ENCODE peak calls at places on chromosomes 2 and 18, in nine cellular contexts. G is IMR-90, E is epithelial cell of esophagus, X is A549, A is GM13977, U is fibroblast of lung, M is mucosa of descending colon, Z is HepG2, I is fibroblast of mammary gland. L is an unnamed sample.

GRCh38 chr18:40897884-40898283 is 1057.2 kb upstream of the PIK3C3 start:
- DNase-seq in X (no peak), G (no peak), A (no peak), E (peak), M (no peak), I (no peak), U (no peak), Z (no peak), L (no peak)

GRCh38 chr2:62824378-62824777 is 118.9 kb downstream of the EHBP1 start:
- DNase-seq in G (no peak), Z (no peak), M (no peak), A (no peak), X (no peak), I (no peak), E (no peak), U (no peak), L (no peak)

GRCh38 chr2:180254872-180255271 is 247.8 kb upstream of the CWC22 start:
- DNase-seq in M (no peak), I (no peak), G (no peak), A (no peak), Z (peak), U (no peak), E (no peak), X (no peak), L (no peak)

GRCh38 chr2:85723707-85724360 is 29.7 kb downstream of the GNLY start:
- DNase-seq in A (no peak), G (peak), I (peak), X (no peak), Z (no peak), U (no peak), M (no peak), E (no peak), L (no peak)

GRCh38 chr2:166135152-166135848 is 7.5 kb upstream of the SCN1A start:
- DNase-seq in X (no peak), I (no peak), A (no peak), U (no peak), E (no peak), M (no peak), Z (peak), G (no peak), L (no peak)

GRCh38 chr2:240302933-240303332 is 132.5 kb upstream of the GPC1 start:
- DNase-seq in Z (no peak), A (no peak), U (no peak), I (no peak), E (no peak), M (no peak), X (no peak), G (no peak), L (no peak)

GRCh38 chr2:20998972-20999905 is 44.6 kb downstream of the APOB start:
- DNase-seq in E (no peak), I (no peak), G (no peak), M (no peak), U (no peak), A (no peak), Z (peak), X (no peak), L (no peak)

GRCh38 chr18:5975111-5975622 is 79.8 kb upstream of the TMEM200C start:
- DNase-seq in Z (no peak), M (no peak), E (no peak), G (peak), X (no peak), U (peak), A (peak), I (peak), L (no peak)

GRCh38 chr2:223586261-223586660 is 15.9 kb downstream of the SCG2 start:
- DNase-seq in U (peak), E (peak), M (no peak), X (no peak), G (peak), I (peak), Z (no peak), A (no peak), L (no peak)

GRCh38 chr2:134120718-134121630 is 132.9 kb upstream of the MGAT5 start:
- DNase-seq in Z (no peak), G (peak), M (peak), I (peak), X (no peak), U (peak), E (peak), A (peak), L (peak)

GRCh38 chr2:182368446-182368845 is 58.4 kb downstream of the PDE1A start:
- DNase-seq in U (peak), E (peak), I (peak), A (no peak), G (peak), X (no peak), M (no peak), Z (no peak), L (no peak)

GRCh38 chr2:155815275-155815674 is 517.2 kb downstream of the NR4A2 start:
- DNase-seq in X (no peak), E (no peak), U (no peak), Z (no peak), I (no peak), A (no peak), G (no peak), M (no peak), L (no peak)

GRCh38 chr2:240350006-240350355 is 85.5 kb upstream of the GPC1 start:
- DNase-seq in U (no peak), E (no peak), Z (no peak), I (no peak), M (no peak), G (no peak), X (no peak), A (no peak), L (no peak)

GRCh38 chr2:70922591-70923234 is 13.0 kb upstream of the ATP6V1B1 start:
- DNase-seq in M (no peak), U (no peak), Z (no peak), G (no peak), A (no peak), X (no peak), E (no peak), I (no peak), L (peak)

GRCh38 chr18:67467188-67467587 is 49.3 kb downstream of the DSEL start:
- DNase-seq in X (no peak), M (no peak), I (no peak), Z (no peak), A (no peak), G (no peak), E (no peak), U (no peak), L (no peak)

GRCh38 chr2:38534746-38535403 is 67.9 kb downstream of the HNRNPLL start:
- DNase-seq in Z (no peak), X (no peak), M (peak), G (no peak), A (no peak), E (no peak), U (peak), I (peak), L (no peak)

GRCh38 chr2:217090024-217090473 is 230.2 kb upstream of the TNP1 start:
- DNase-seq in Z (no peak), M (no peak), X (no peak), E (no peak), I (peak), U (peak), G (peak), A (peak), L (no peak)

GRCh38 chr2:188966079-188966571 is 8.0 kb upstream of the COL3A1 start:
- DNase-seq in I (peak), E (no peak), M (no peak), X (no peak), Z (no peak), U (peak), G (no peak), A (no peak), L (no peak)

GRCh38 chr2:219490186-219490585 is 8.5 kb upstream of the GMPPA start:
- DNase-seq in U (no peak), I (no peak), A (no peak), M (no peak), X (no peak), G (no peak), Z (no peak), E (no peak), L (no peak)
- TF ChIP-seq CTCF in U (no peak), I (peak), A (no peak), M (no peak), X (no peak), G (peak), Z (peak), E (no peak), L (no peak)

GRCh38 chr18:48951448-48952286 is 902 bp upstream of the SMAD7 start:
- DNase-seq in E (peak), U (peak), I (peak), X (no peak), Z (peak), A (peak), G (peak), M (peak), L (peak)
- TF ChIP-seq CTCF in E (peak), U (no peak), I (no peak), X (no peak), Z (peak), A (peak), G (peak), M (no peak), L (no peak)

DNA sequence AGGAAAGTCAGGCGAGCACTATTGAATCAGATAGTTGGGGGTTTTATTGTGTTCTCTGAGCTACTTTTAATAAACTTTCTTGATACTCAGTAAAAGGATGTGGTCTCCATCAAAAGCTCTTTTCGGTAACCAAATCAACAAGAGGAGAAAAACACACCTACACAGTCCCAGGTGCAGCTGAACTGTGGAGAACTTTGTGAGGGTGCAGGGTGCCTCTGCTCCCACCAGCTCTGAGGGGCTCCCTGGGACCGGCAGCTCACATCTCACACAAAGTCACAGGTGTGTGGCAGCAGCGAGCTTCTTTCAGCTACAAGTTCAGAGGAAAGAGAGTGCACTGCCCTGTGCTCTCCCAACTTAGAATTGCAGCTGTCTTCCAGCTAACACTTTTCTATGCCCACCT is 650.4 kb downstream of the RNF144A start:
- DNase-seq in G (no peak), I (no peak), M (peak), A (no peak), U (no peak), E (no peak), X (no peak), Z (no peak), L (no peak)
- TF ChIP-seq CTCF in G (no peak), I (no peak), M (no peak), A (peak), U (no peak), E (no peak), X (no peak), Z (no peak), L (no peak)

DNA sequence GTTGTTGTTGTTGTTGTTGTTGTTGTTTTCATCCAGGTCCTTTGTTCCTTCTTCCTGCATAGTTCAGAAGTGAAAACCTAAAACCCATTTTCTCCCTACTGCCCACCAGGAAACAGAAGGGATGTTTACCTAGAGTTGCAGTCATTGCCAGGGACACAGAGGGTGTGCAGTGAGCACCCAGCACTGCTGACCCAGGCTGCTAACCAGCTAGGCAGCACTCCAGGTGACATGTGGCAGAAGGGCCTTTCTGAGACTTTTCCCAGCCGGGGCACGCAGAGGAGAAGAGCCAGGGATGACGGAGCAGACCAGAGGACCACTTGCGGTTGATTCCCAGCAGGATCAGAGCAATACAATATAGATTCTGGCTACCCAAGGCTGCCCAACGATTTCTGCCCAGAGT is 286.3 kb downstream of the BCL11A start:
- DNase-seq in I (no peak), G (no peak), U (no peak), X (no peak), E (no peak), Z (no peak), A (no peak), M (no peak), L (no peak)
- TF ChIP-seq CTCF in I (no peak), G (no peak), U (no peak), X (no peak), E (no peak), Z (no peak), A (no peak), M (no peak), L (no peak)

GRCh38 chr2:48940606-48941005 is 185.1 kb upstream of the LHCGR start:
- DNase-seq in X (no peak), Z (no peak), E (no peak), A (no peak), M (no peak), G (no peak), U (peak), I (peak), L (no peak)

GRCh38 chr2:48932667-48933066 is 177.1 kb upstream of the LHCGR start:
- DNase-seq in U (no peak), E (no peak), X (no peak), I (no peak), Z (no peak), M (no peak), A (no peak), G (no peak), L (no peak)

GRCh38 chr2:48933824-48934223 is 178.3 kb upstream of the LHCGR start:
- DNase-seq in A (no peak), I (no peak), G (no peak), Z (no peak), M (no peak), E (no peak), U (no peak), X (no peak), L (no peak)

GRCh38 chr2:48934807-48935206 is 179.3 kb upstream of the LHCGR start:
- DNase-seq in M (no peak), E (peak), I (no peak), A (no peak), G (no peak), X (no peak), U (no peak), Z (no peak), L (no peak)
- TF ChIP-seq CTCF in M (no peak), E (no peak), I (no peak), A (no peak), G (no peak), X (no peak), U (no peak), Z (no peak), L (no peak)

GRCh38 chr2:68594674-68595492 is 48.5 kb upstream of the PROKR1 start:
- DNase-seq in A (peak), Z (peak), G (peak), X (peak), E (peak), U (peak), I (peak), M (peak), L (peak)
- TF ChIP-seq CTCF in A (peak), Z (peak), G (peak), X (peak), E (peak), U (peak), I (peak), M (peak), L (peak)